ENCODE peak calls at places on chromosome 13, in seven cellular contexts. One of them, this sample, is unnamed.

GRCh38 chr13:95246292-95247082 is 54.8 kb downstream of the ABCC4 start:
- DNase-seq in SK-N-SH: no peak
- DNase-seq in GM12878: no peak
- DNase-seq in K562: no peak
- DNase-seq in H1: no peak
- DNase-seq in HepG2: no peak
- DNase-seq in HCT116: no peak
- DNase-seq in this sample: peak; percentile 80

GRCh38 chr13:26758496-26759155 is 2.0 kb downstream of the GPR12 start:
- DNase-seq in SK-N-SH: no peak
- DNase-seq in GM12878: no peak
- DNase-seq in K562: no peak
- DNase-seq in H1: no peak
- DNase-seq in HepG2: no peak
- DNase-seq in HCT116: no peak
- DNase-seq in this sample: no peak

GRCh38 chr13:38405216-38405615 is 55.6 kb downstream of the UFM1 start:
- DNase-seq in SK-N-SH: no peak
- DNase-seq in GM12878: no peak
- DNase-seq in K562: no peak
- DNase-seq in H1: no peak
- DNase-seq in HepG2: no peak
- DNase-seq in HCT116: no peak
- DNase-seq in this sample: no peak

GRCh38 chr13:28657784-28658538 is 969 bp upstream of the POMP start:
- DNase-seq in SK-N-SH: peak; percentile 7
- DNase-seq in GM12878: peak; percentile 51
- DNase-seq in K562: peak; percentile 13
- DNase-seq in H1: no peak
- DNase-seq in HepG2: no peak
- DNase-seq in HCT116: no peak
- DNase-seq in this sample: no peak

GRCh38 chr13:44312898-44313551 is 60.6 kb upstream of the SERP2 start:
- DNase-seq in SK-N-SH: no peak
- DNase-seq in GM12878: no peak
- DNase-seq in K562: no peak
- DNase-seq in H1: no peak
- DNase-seq in HepG2: peak; percentile 14
- DNase-seq in HCT116: peak; percentile 88
- DNase-seq in this sample: no peak

GRCh38 chr13:34358811-34359513 is 541.0 kb downstream of the RFC3 start:
- DNase-seq in SK-N-SH: no peak
- DNase-seq in GM12878: no peak
- DNase-seq in K562: no peak
- DNase-seq in H1: no peak
- DNase-seq in HepG2: no peak
- DNase-seq in HCT116: no peak
- DNase-seq in this sample: no peak

GRCh38 chr13:73416093-73416492 is 357.3 kb downstream of the KLF5 start:
- DNase-seq in SK-N-SH: no peak
- DNase-seq in GM12878: no peak
- DNase-seq in K562: no peak
- DNase-seq in H1: no peak
- DNase-seq in HepG2: no peak
- DNase-seq in HCT116: no peak
- DNase-seq in this sample: no peak

GRCh38 chr13:31885994-31886393 is 145.6 kb upstream of the FRY start:
- DNase-seq in SK-N-SH: peak; percentile 29
- DNase-seq in GM12878: no peak
- DNase-seq in K562: no peak
- DNase-seq in H1: no peak
- DNase-seq in HepG2: no peak
- DNase-seq in HCT116: no peak
- DNase-seq in this sample: no peak

GRCh38 chr13:23744315-23744714 is 144.9 kb downstream of the MIPEP start:
- DNase-seq in SK-N-SH: no peak
- DNase-seq in GM12878: no peak
- DNase-seq in K562: no peak
- DNase-seq in H1: no peak
- DNase-seq in HepG2: no peak
- DNase-seq in HCT116: no peak
- DNase-seq in this sample: no peak

GRCh38 chr13:94128430-94128829 is 351.1 kb downstream of the DCT start:
- DNase-seq in SK-N-SH: no peak
- DNase-seq in GM12878: no peak
- DNase-seq in K562: no peak
- DNase-seq in H1: no peak
- DNase-seq in HepG2: no peak
- DNase-seq in HCT116: no peak
- DNase-seq in this sample: no peak

GRCh38 chr13:113186061-113186900 is 22.2 kb downstream of the PCID2 start:
- DNase-seq in SK-N-SH: no peak
- DNase-seq in GM12878: peak; percentile 77
- DNase-seq in K562: no peak
- DNase-seq in H1: no peak
- DNase-seq in HepG2: no peak
- DNase-seq in HCT116: no peak
- DNase-seq in this sample: no peak

GRCh38 chr13:61255035-61255796 is 160.4 kb downstream of the PCDH20 start:
- DNase-seq in SK-N-SH: no peak
- DNase-seq in GM12878: no peak
- DNase-seq in K562: no peak
- DNase-seq in H1: no peak
- DNase-seq in HepG2: peak; percentile 3
- DNase-seq in HCT116: peak; percentile 2
- DNase-seq in this sample: peak; percentile 6

GRCh38 chr13:110305949-110306339 is 1.0 kb downstream of the COL4A1 start:
- DNase-seq in SK-N-SH: no peak
- DNase-seq in GM12878: no peak
- DNase-seq in K562: no peak
- DNase-seq in H1: no peak
- DNase-seq in HepG2: no peak
- DNase-seq in HCT116: no peak
- DNase-seq in this sample: no peak

GRCh38 chr13:94209110-94209509 is 270.4 kb downstream of the DCT start:
- DNase-seq in SK-N-SH: no peak
- DNase-seq in GM12878: no peak
- DNase-seq in K562: no peak
- DNase-seq in H1: no peak
- DNase-seq in HepG2: no peak
- DNase-seq in HCT116: no peak
- DNase-seq in this sample: peak; percentile 16

GRCh38 chr13:73519720-73520119 is 460.9 kb downstream of the KLF5 start:
- DNase-seq in SK-N-SH: no peak
- DNase-seq in GM12878: no peak
- DNase-seq in K562: no peak
- DNase-seq in H1: no peak
- DNase-seq in HepG2: no peak
- DNase-seq in HCT116: no peak
- DNase-seq in this sample: no peak

GRCh38 chr13:63942372-63942771 is 2526.7 kb upstream of the PCDH20 start:
- DNase-seq in SK-N-SH: no peak
- DNase-seq in GM12878: no peak
- DNase-seq in K562: no peak
- DNase-seq in H1: no peak
- DNase-seq in HepG2: no peak
- DNase-seq in HCT116: no peak
- DNase-seq in this sample: no peak

GRCh38 chr13:31538067-31539042 is 201.0 kb upstream of the RXFP2 start:
- DNase-seq in SK-N-SH: peak; percentile 34
- DNase-seq in GM12878: no peak
- DNase-seq in K562: peak; percentile 14
- DNase-seq in H1: no peak
- DNase-seq in HepG2: peak; percentile 16
- DNase-seq in HCT116: peak; percentile 8
- DNase-seq in this sample: peak; percentile 4

GRCh38 chr13:30002577-30002976 is 152.2 kb upstream of the UBL3 start:
- DNase-seq in SK-N-SH: no peak
- DNase-seq in GM12878: no peak
- DNase-seq in K562: no peak
- DNase-seq in H1: no peak
- DNase-seq in HepG2: no peak
- DNase-seq in HCT116: no peak
- DNase-seq in this sample: no peak

GRCh38 chr13:62246581-62246980 is 830.9 kb upstream of the PCDH20 start:
- DNase-seq in SK-N-SH: no peak
- DNase-seq in GM12878: no peak
- DNase-seq in K562: no peak
- DNase-seq in H1: no peak
- DNase-seq in HepG2: no peak
- DNase-seq in HCT116: no peak
- DNase-seq in this sample: no peak

GRCh38 chr13:51033431-51034185 is 77.5 kb downstream of the C13orf42 start:
- DNase-seq in SK-N-SH: no peak
- DNase-seq in GM12878: no peak
- DNase-seq in K562: no peak
- DNase-seq in H1: no peak
- DNase-seq in HepG2: no peak
- DNase-seq in HCT116: no peak
- DNase-seq in this sample: no peak
- TF ChIP-seq JUND in SK-N-SH: no peak
- TF ChIP-seq JUND in GM12878: no peak
- TF ChIP-seq JUND in K562: no peak
- TF ChIP-seq JUND in H1: no peak
- TF ChIP-seq JUND in HepG2: no peak
- TF ChIP-seq JUND in HCT116: no peak
- TF ChIP-seq JUND in this sample: no peak

DNA sequence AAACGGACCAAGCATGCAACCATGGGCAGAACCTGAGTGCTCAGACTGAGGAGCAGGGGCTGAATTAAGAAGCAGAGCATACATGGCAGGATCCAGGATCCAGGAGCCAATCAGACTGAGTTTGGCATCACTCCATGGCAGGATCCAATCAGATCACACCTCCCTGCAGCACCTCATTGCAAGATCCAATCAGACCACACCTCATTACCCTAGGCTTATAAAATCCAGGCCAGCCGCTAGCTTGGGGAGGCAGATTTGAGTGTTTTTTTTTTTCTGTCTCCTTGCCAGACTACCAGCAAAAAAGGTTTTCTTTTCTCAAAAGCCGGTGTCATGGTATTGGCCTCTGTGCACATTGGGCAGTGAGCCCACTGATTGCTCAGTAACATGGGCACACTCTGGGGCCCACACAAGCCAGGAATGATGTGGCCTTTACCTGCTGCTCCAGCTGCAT is 127.9 kb upstream of the GJB6 start:
- DNase-seq in SK-N-SH: no peak
- DNase-seq in GM12878: no peak
- DNase-seq in K562: peak; percentile 17
- DNase-seq in H1: no peak
- DNase-seq in HepG2: no peak
- DNase-seq in HCT116: no peak
- DNase-seq in this sample: no peak
- TF ChIP-seq JUND in SK-N-SH: no peak
- TF ChIP-seq JUND in GM12878: no peak
- TF ChIP-seq JUND in K562: no peak
- TF ChIP-seq JUND in H1: no peak
- TF ChIP-seq JUND in HepG2: no peak
- TF ChIP-seq JUND in HCT116: no peak
- TF ChIP-seq JUND in this sample: no peak

GRCh38 chr13:102718746-102719145 is 23.9 kb upstream of the METTL21C start:
- DNase-seq in SK-N-SH: no peak
- DNase-seq in GM12878: no peak
- DNase-seq in K562: no peak
- DNase-seq in H1: no peak
- DNase-seq in HepG2: no peak
- DNase-seq in HCT116: no peak
- DNase-seq in this sample: no peak

GRCh38 chr13:102726430-102726829 is 31.6 kb upstream of the METTL21C start:
- DNase-seq in SK-N-SH: no peak
- DNase-seq in GM12878: no peak
- DNase-seq in K562: no peak
- DNase-seq in H1: no peak
- DNase-seq in HepG2: peak; percentile 35
- DNase-seq in HCT116: no peak
- DNase-seq in this sample: peak; percentile 39

GRCh38 chr13:102724923-102725322 is 30.1 kb upstream of the METTL21C start:
- DNase-seq in SK-N-SH: peak; percentile 29
- DNase-seq in GM12878: no peak
- DNase-seq in K562: peak; percentile 27
- DNase-seq in H1: no peak
- DNase-seq in HepG2: peak; percentile 82
- DNase-seq in HCT116: no peak
- DNase-seq in this sample: peak; percentile 25

GRCh38 chr13:102721800-102722231 is 27.0 kb upstream of the METTL21C start:
- DNase-seq in SK-N-SH: no peak
- DNase-seq in GM12878: no peak
- DNase-seq in K562: no peak
- DNase-seq in H1: no peak
- DNase-seq in HepG2: no peak
- DNase-seq in HCT116: no peak
- DNase-seq in this sample: no peak
- TF ChIP-seq JUND in SK-N-SH: no peak
- TF ChIP-seq JUND in GM12878: no peak
- TF ChIP-seq JUND in K562: no peak
- TF ChIP-seq JUND in H1: no peak
- TF ChIP-seq JUND in HepG2: no peak
- TF ChIP-seq JUND in HCT116: no peak
- TF ChIP-seq JUND in this sample: no peak

GRCh38 chr13:97724450-97724849 is 229.0 kb upstream of the IPO5 start:
- DNase-seq in SK-N-SH: no peak
- DNase-seq in GM12878: no peak
- DNase-seq in K562: no peak
- DNase-seq in H1: no peak
- DNase-seq in HepG2: no peak
- DNase-seq in HCT116: no peak
- DNase-seq in this sample: no peak

GRCh38 chr13:97727991-97728390 is 225.5 kb upstream of the IPO5 start:
- DNase-seq in SK-N-SH: no peak
- DNase-seq in GM12878: no peak
- DNase-seq in K562: no peak
- DNase-seq in H1: no peak
- DNase-seq in HepG2: no peak
- DNase-seq in HCT116: no peak
- DNase-seq in this sample: no peak

GRCh38 chr13:97723655-97724054 is 229.8 kb upstream of the IPO5 start:
- DNase-seq in SK-N-SH: no peak
- DNase-seq in GM12878: no peak
- DNase-seq in K562: no peak
- DNase-seq in H1: no peak
- DNase-seq in HepG2: no peak
- DNase-seq in HCT116: no peak
- DNase-seq in this sample: no peak

GRCh38 chr13:97720881-97721280 is 232.6 kb upstream of the IPO5 start:
- DNase-seq in SK-N-SH: no peak
- DNase-seq in GM12878: no peak
- DNase-seq in K562: no peak
- DNase-seq in H1: no peak
- DNase-seq in HepG2: no peak
- DNase-seq in HCT116: no peak
- DNase-seq in this sample: no peak

DNA sequence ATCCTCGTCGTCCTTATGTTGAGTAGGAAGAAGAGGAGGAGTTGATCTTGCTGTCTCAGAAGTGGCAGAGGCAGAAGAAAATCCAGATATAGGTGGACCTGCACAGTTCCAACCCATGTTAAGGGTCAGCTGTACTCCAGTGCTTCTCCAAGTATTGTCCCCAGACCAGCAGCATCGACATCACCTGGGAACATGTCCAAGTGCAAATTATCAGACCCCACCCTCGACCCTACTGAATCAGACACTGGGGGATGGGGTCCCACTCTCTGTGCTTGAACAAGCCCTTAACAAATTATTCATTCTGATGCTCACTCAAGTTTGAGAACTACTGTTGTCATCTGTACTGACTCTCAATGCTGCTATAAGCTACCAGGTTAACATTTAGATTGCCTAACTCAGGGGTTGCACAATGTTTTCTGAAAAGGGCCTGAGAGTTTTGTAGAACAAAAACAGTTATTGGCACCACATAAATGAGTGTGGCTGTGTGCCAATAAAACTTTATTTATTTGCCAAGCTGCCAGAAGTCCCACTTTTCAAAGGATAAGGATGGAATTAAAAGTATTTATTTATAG is 226.7 kb upstream of the IPO5 start:
- DNase-seq in SK-N-SH: no peak
- DNase-seq in GM12878: no peak
- DNase-seq in K562: no peak
- DNase-seq in H1: no peak
- DNase-seq in HepG2: no peak
- DNase-seq in HCT116: no peak
- DNase-seq in this sample: no peak
- TF ChIP-seq JUND in SK-N-SH: no peak
- TF ChIP-seq JUND in GM12878: no peak
- TF ChIP-seq JUND in K562: no peak
- TF ChIP-seq JUND in H1: no peak
- TF ChIP-seq JUND in HepG2: no peak
- TF ChIP-seq JUND in HCT116: no peak
- TF ChIP-seq JUND in this sample: no peak

This sample was measured in T47D.